ENCODE peak calls at places on chromosome 11, in six cellular contexts. V is left lung, O is spleen, I is adrenal gland, W is stomach, Q is pancreas. L is an unnamed sample. For H3K4me1, the result is how much of the 10 kb centered on the place peaks cover.

GRCh38 chr11:11372461-11372860 is 19.4 kb upstream of the CSNK2A3 start:
- DNase-seq in V (no peak), O (no peak), Q (no peak), I (no peak), W (no peak), L (no peak)

GRCh38 chr11:86431258-86431657 is 56.6 kb downstream of the CCDC81 start:
- DNase-seq in Q (no peak), W (no peak), O (no peak), I (no peak), V (peak), L (no peak)

GRCh38 chr11:94740975-94741707 is 27.0 kb upstream of the AMOTL1 start:
- DNase-seq in V (peak), O (no peak), Q (peak), I (no peak), W (no peak), L (no peak)

GRCh38 chr11:17921620-17922473 is 91.0 kb downstream of the SERGEF start:
- DNase-seq in O (no peak), I (peak), W (no peak), V (no peak), Q (no peak), L (peak)

GRCh38 chr11:35647535-35648092 is 15.0 kb upstream of the TRIM44 start:
- DNase-seq in V (no peak), Q (no peak), I (no peak), O (no peak), W (no peak), L (no peak)

GRCh38 chr11:104918113-104918824 is 20.0 kb upstream of the CASP12 start:
- DNase-seq in I (no peak), Q (no peak), V (no peak), W (no peak), O (no peak), L (no peak)

GRCh38 chr11:57546869-57547518 is 9.6 kb downstream of the SMTNL1 start:
- DNase-seq in Q (no peak), V (no peak), O (no peak), I (peak), W (no peak), L (peak)

GRCh38 chr11:35267504-35267903 is 128.5 kb downstream of the CD44 start:
- DNase-seq in O (no peak), Q (no peak), W (no peak), V (no peak), I (no peak), L (no peak)

GRCh38 chr11:126992065-126992803 is 8.3 kb downstream of the KIRREL3 start:
- DNase-seq in Q (no peak), W (no peak), V (no peak), I (no peak), O (no peak), L (no peak)

GRCh38 chr11:87116185-87116584 is 78.5 kb downstream of the TMEM135 start:
- DNase-seq in W (no peak), O (no peak), I (no peak), Q (no peak), V (no peak), L (no peak)

GRCh38 chr11:19868281-19868821 is 155.7 kb downstream of the NAV2 start:
- DNase-seq in O (no peak), W (no peak), V (no peak), I (no peak), Q (no peak), L (peak)

GRCh38 chr11:126327280-126328000 is 23.6 kb downstream of the DCPS start:
- DNase-seq in Q (no peak), I (no peak), V (no peak), O (peak), W (no peak), L (no peak)

GRCh38 chr11:112564228-112564955 is 303.7 kb upstream of the PLET1 start:
- DNase-seq in Q (no peak), W (no peak), I (peak), V (no peak), O (no peak), L (peak)

GRCh38 chr11:121023848-121024751 is at the start of gene TBCEL:
- DNase-seq in V (peak), O (peak), Q (peak), I (peak), W (peak), L (peak)

GRCh38 chr11:134656861-134657540 is 245.0 kb upstream of the B3GAT1 start:
- DNase-seq in O (peak), Q (no peak), V (no peak), W (peak), I (peak), L (no peak)

GRCh38 chr11:12506502-12506921 is 129.1 kb downstream of the PARVA start:
- DNase-seq in O (no peak), Q (no peak), W (no peak), I (no peak), V (no peak), L (no peak)

GRCh38 chr11:42524534-42525227 is 787.1 kb upstream of the API5 start:
- DNase-seq in I (peak), Q (peak), O (no peak), W (peak), V (no peak), L (no peak)

GRCh38 chr11:11072067-11072466 is 214.2 kb upstream of the ZBED5 start:
- DNase-seq in Q (no peak), O (no peak), I (no peak), V (no peak), W (no peak), L (no peak)

GRCh38 chr11:10762185-10762584 is 11.1 kb downstream of the CTR9 start:
- DNase-seq in Q (no peak), V (no peak), W (no peak), I (no peak), O (no peak), L (no peak)

GRCh38 chr11:120974980-120975379 is 48.9 kb upstream of the TBCEL start:
- DNase-seq in O (no peak), Q (no peak), W (no peak), I (no peak), V (no peak), L (no peak)

GRCh38 chr11:44621140-44621681 is 55.7 kb downstream of the CD82 start:
- DNase-seq in W (peak), Q (peak), I (peak), O (peak), V (peak), L (no peak)

GRCh38 chr11:813037-813436 is 3.3 kb downstream of the RPLP2 start:
- DNase-seq in Q (no peak), V (no peak), I (no peak), W (no peak), O (no peak), L (no peak)

GRCh38 chr11:131907371-131907770 is 537.0 kb downstream of the NTM start:
- DNase-seq in W (no peak), V (no peak), I (no peak), O (no peak), Q (no peak), L (no peak)

GRCh38 chr11:72716291-72716690 is 35.9 kb downstream of the ARAP1 start:
- DNase-seq in V (peak), W (no peak), Q (peak), I (no peak), O (no peak), L (no peak)

GRCh38 chr11:36333897-36334296 is 37.8 kb downstream of the PRR5L start:
- DNase-seq in V (no peak), Q (no peak), I (no peak), O (no peak), W (no peak), L (no peak)

GRCh38 chr11:69321877-69322350 is 28.0 kb downstream of the MYEOV start:
- DNase-seq in Q (no peak), V (no peak), O (no peak), W (no peak), I (no peak), L (no peak)

GRCh38 chr11:35142481-35143207 is 3.7 kb downstream of the CD44 start:
- DNase-seq in W (no peak), O (no peak), Q (no peak), I (no peak), V (no peak), L (no peak)

GRCh38 chr11:69316941-69317340 is 23.0 kb downstream of the MYEOV start:
- DNase-seq in O (peak), Q (no peak), V (no peak), I (no peak), W (no peak), L (no peak)

GRCh38 chr11:60934091-60934789 is 10.0 kb downstream of the TMEM132A start:
- DNase-seq in I (no peak), Q (no peak), V (no peak), O (peak), W (no peak), L (no peak)

GRCh38 chr11:47992959-47993820 is 12.8 kb downstream of the PTPRJ start:
- DNase-seq in I (no peak), V (no peak), W (no peak), Q (no peak), O (peak), L (no peak)

GRCh38 chr11:103798029-103798428 is 238.4 kb upstream of the DDI1 start:
- DNase-seq in W (no peak), V (no peak), I (no peak), O (no peak), Q (no peak), L (no peak)

GRCh38 chr11:70270877-70271634 is 566 bp downstream of the PPFIA1 start:
- DNase-seq in V (peak), W (peak), Q (peak), O (peak), I (peak), L (peak)

GRCh38 chr11:32487270-32487669 is 51.9 kb upstream of the WT1 start:
- DNase-seq in V (no peak), O (no peak), I (no peak), Q (no peak), W (no peak), L (no peak)

GRCh38 chr11:96752221-96752620 is 362.4 kb downstream of the JRKL start:
- DNase-seq in Q (no peak), V (no peak), O (no peak), W (no peak), I (no peak), L (no peak)

GRCh38 chr11:62122076-62122475 is 1.7 kb upstream of the INCENP start:
- DNase-seq in O (no peak), W (no peak), I (no peak), Q (no peak), V (no peak), L (no peak)

DNA sequence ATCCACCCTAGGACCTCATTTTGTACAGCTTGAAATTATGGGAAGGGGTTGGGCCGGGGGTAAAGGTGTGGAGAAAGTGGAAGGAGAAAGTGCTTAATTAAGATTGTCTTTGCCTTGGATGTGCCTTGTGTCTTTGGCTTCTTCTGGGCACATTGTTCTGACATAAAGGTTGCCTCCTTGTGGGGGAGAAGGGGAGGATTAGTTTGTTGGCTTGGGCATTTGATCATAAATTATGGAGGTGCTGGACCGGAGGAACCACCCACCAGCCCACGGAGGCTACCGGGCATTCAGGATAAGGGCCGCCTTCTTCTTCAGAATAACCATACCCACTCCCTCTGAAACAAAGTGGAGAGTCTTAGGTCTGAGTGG is 1.3 kb downstream of the PAFAH1B2 start:
- DNase-seq in V (no peak), I (peak), Q (no peak), W (no peak), O (no peak), L (no peak)
- H3K4me1 ChIP-seq in V (under half), I (under half), Q (under half), W (half or more), O (under half), L (under half)

GRCh38 chr11:113867843-113868503 is 7.4 kb downstream of the USP28 start:
- DNase-seq in V (no peak), O (no peak), I (no peak), W (no peak), Q (no peak), L (no peak)
- H3K4me1 ChIP-seq in V (under half), O (under half), I (under half), W (under half), Q (under half), L (half or more)

DNA sequence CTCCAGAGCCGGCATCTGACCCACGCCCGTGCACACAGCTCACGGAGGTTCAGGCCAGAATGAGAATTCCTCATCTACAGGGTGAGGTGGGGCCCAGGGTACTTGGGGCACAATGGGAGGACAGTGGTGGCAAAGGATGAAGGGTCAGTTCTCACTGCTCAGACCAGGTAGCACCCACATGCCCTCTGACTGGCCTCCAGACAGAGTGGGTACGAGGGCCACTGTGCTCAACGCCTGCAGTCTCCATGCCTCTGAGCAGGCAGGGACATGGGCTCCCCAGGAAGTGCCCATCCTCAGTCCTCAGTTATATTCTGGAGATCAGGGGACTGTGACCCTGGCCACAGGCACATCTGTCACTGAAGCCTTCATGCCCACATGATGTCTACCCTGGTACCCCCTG is 13.0 kb upstream of the CDC42BPG start:
- DNase-seq in O (no peak), W (no peak), I (no peak), Q (no peak), V (no peak), L (no peak)
- H3K4me1 ChIP-seq in O (half or more), W (half or more), I (half or more), Q (under half), V (half or more), L (half or more)

GRCh38 chr11:128308793-128309192 is 278.6 kb downstream of the ETS1 start:
- DNase-seq in W (no peak), Q (no peak), I (no peak), O (no peak), V (no peak), L (no peak)
- H3K4me1 ChIP-seq in W (under half), Q (under half), I (under half), O (under half), V (under half), L (under half)

GRCh38 chr11:46359936-46360335 is 12.7 kb downstream of the DGKZ start:
- DNase-seq in I (no peak), Q (no peak), V (no peak), W (no peak), O (no peak), L (no peak)
- H3K4me1 ChIP-seq in I (under half), Q (under half), V (half or more), W (half or more), O (under half), L (under half)

DNA sequence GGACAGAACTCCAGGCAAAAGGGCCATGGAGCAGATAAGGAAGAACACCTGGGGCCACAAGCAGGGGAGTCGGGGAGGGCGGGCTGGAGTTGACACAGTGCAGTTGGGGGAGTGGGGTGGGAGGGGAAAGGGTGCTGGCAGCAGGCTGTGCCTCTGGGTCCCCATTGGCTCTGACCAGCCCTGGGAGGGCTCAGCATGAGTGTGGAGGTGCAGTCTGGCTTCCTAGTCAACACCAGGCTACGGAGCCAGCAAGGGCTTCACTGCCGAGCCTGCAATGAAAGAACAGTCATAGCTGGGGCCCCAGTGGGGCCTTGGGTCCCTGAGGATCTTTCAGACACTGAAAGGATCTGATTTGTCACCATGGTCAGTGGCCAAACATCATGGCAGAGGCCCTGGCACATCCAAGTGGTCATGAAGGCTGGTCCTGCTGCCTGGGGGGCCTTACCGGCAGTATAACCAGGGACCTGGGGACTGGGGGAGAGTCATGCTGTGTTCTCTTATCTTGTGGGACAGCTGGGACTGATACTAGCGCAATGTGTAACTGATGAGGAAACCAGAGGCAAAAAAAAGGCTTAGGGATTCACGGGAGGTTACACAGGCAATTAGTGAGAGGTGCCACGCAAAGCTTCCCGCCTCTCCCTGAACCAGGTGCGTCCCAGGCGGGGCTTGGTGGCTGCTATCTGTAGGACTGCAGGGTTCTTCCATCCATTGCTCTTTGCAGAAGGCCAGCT is 11.6 kb downstream of the SLC37A2 start:
- DNase-seq in I (peak), O (no peak), Q (peak), V (peak), W (no peak), L (no peak)
- H3K4me1 ChIP-seq in I (under half), O (under half), Q (under half), V (under half), W (under half), L (under half)

DNA sequence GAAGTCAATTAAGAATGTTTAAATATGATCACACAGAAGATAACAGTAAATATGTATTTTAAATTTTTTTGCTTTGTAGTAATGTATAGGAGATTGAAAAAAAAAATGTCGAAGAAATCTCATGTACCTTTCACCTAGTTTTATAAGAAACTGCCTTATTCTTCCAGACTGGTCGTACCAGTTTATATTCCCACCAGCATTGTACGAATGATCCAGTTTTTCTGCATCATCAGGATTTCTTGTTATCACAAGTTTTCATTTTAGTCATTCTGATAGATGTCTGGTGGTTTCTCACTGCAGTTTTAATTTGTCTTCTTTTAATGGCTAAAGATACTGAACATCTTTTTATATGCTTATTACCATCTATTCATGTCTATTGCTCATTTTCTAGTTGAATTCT is 101.8 kb upstream of the CTSC start:
- DNase-seq in I (no peak), O (no peak), Q (no peak), V (no peak), W (no peak), L (no peak)
- H3K4me1 ChIP-seq in I (under half), O (under half), Q (under half), V (under half), W (under half), L (under half)

GRCh38 chr11:73795925-73796632 is 8.4 kb downstream of the MRPL48 start:
- DNase-seq in Q (peak), V (no peak), O (no peak), W (peak), I (no peak), L (no peak)
- H3K4me1 ChIP-seq in Q (under half), V (under half), O (under half), W (under half), I (under half), L (under half)

DNA sequence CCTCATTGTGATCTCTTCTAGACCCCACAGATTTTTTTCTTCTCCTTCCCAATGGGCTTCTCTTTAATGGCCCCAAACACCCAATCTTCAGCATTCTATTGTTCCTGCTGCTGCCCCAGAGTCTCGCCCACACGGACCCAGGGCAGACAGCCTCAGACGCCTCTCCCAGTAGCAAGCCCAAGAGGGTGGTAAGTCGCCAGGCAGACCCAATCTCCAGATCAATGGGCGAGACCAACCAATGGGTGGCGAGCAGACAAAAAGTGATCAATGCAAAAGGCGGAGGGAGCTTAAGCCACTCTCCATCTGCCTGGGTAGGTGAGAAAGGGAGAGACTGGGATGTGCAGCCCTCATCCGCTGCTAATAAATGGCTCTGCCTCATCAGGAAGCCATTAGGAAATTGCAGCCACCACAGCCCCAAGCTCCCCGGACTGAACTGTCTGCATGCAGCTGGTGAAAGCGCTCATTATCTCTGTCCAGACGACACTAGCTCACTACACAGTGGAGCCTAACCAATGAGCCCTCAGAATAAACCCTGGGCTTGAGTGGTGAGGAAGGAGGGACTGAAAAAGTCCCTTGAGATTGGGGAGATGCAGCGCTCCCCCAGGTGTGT is 81.8 kb downstream of the ETS1 start:
- DNase-seq in I (no peak), V (no peak), Q (no peak), W (no peak), O (no peak), L (no peak)
- H3K4me1 ChIP-seq in I (under half), V (half or more), Q (under half), W (half or more), O (half or more), L (half or more)

DNA sequence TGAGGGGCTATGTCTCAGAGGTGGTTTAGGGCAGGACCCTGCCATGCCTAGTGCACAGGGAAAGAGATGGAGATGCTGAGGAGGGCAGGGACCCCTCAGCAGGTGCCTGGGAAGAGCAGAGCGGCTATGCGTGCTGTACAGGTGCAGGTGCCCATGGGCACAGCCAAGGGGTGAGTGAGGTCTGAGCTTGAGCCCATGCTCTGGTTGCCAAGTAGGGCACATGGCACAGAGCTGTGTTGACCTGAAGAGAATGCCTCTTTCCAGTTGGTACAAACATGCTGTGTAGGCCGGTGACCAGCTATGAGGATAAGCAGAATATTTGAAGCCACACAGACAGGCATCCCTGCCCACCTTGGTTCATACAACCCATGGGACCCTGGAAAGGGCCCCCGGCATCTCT is 65.8 kb upstream of the NECTIN1 start:
- DNase-seq in V (no peak), Q (no peak), I (no peak), W (no peak), O (no peak), L (no peak)
- H3K4me1 ChIP-seq in V (under half), Q (under half), I (under half), W (under half), O (under half), L (under half)

L was measured in gastrocnemius medialis.